ENCODE peak calls at places on chromosome 5, in nine cellular contexts. A is heart right ventricle, Q is endothelial cell of umbilical vein, U is neural progenitor cell, P is IMR-90, I is tibial artery, J is GM12878, S is breast epithelium, V is D721Med. K is an unnamed sample.
A peak's percentile ranks its signal among the peaks of the same experiment; 100 is the strongest.

GRCh38 chr5:32443541-32444190 is 874 bp downstream of the ZFR start:
- DNase-seq in A (peak; percentile 23), Q (peak; percentile 65), U (peak; percentile 64), P (peak; percentile 25), I (no peak), J (no peak), S (peak; percentile 51), V (no peak), K (peak; percentile 86)

GRCh38 chr5:109589983-109590382 is 99.7 kb upstream of the MAN2A1 start:
- DNase-seq in A (no peak), Q (peak; percentile 2), U (peak; percentile 8), P (no peak), I (no peak), J (no peak), S (no peak), V (no peak), K (no peak)

GRCh38 chr5:53123702-53124101 is 14.1 kb upstream of the MOCS2 start:
- DNase-seq in A (no peak), Q (peak; percentile 21), U (no peak), P (peak; percentile 40), I (no peak), J (no peak), S (no peak), V (no peak), K (no peak)

GRCh38 chr5:16931334-16932110 is 4.6 kb downstream of the MYO10 start:
- DNase-seq in A (no peak), Q (peak; percentile 55), U (no peak), P (no peak), I (no peak), J (no peak), S (no peak), V (no peak), K (no peak)

GRCh38 chr5:53360811-53361210 is 119.6 kb upstream of the FST start:
- DNase-seq in A (no peak), Q (peak; percentile 27), U (no peak), P (peak; percentile 94), I (no peak), J (no peak), S (no peak), V (no peak), K (no peak)

GRCh38 chr5:76638466-76638865 is 15.3 kb upstream of the F2RL2 start:
- DNase-seq in A (no peak), Q (no peak), U (no peak), P (no peak), I (no peak), J (peak; percentile 11), S (no peak), V (no peak), K (no peak)

GRCh38 chr5:56685503-56686217 is 129.7 kb upstream of the MAP3K1 start:
- DNase-seq in A (no peak), Q (no peak), U (no peak), P (peak; percentile 28), I (no peak), J (no peak), S (no peak), V (no peak), K (no peak)

GRCh38 chr5:57692582-57693487 is 210.2 kb upstream of the ACTBL2 start:
- DNase-seq in A (peak; percentile 74), Q (peak; percentile 90), U (peak; percentile 22), P (peak; percentile 94), I (peak; percentile 82), J (no peak), S (peak; percentile 54), V (no peak), K (no peak)

GRCh38 chr5:86880785-86881492 is 263.2 kb downstream of the COX7C start:
- DNase-seq in A (peak; percentile 44), Q (peak; percentile 69), U (peak; percentile 84), P (peak; percentile 89), I (no peak), J (peak; percentile 12), S (no peak), V (peak; percentile 17), K (no peak)

GRCh38 chr5:142551242-142552067 is 134.4 kb downstream of the FGF1 start:
- DNase-seq in A (peak; percentile 34), Q (no peak), U (peak; percentile 74), P (peak; percentile 22), I (peak; percentile 23), J (no peak), S (no peak), V (no peak), K (no peak)

GRCh38 chr5:31122998-31123950 is 70.2 kb upstream of the CDH6 start:
- DNase-seq in A (no peak), Q (no peak), U (no peak), P (peak; percentile 78), I (no peak), J (no peak), S (no peak), V (no peak), K (no peak)

GRCh38 chr5:104739905-104740304 is 1177.3 kb upstream of the NUDT12 start:
- DNase-seq in A (no peak), Q (no peak), U (no peak), P (no peak), I (no peak), J (no peak), S (no peak), V (no peak), K (no peak)

GRCh38 chr5:115415143-115415491 is 118.7 kb upstream of the CCDC112 start:
- DNase-seq in A (peak; percentile 36), Q (peak; percentile 57), U (peak; percentile 29), P (peak; percentile 82), I (no peak), J (no peak), S (no peak), V (no peak), K (no peak)

GRCh38 chr5:60788863-60789513 is 55.1 kb downstream of the ELOVL7 start:
- DNase-seq in A (no peak), Q (no peak), U (no peak), P (no peak), I (no peak), J (no peak), S (no peak), V (no peak), K (no peak)

GRCh38 chr5:45399041-45399440 is 297.1 kb downstream of the HCN1 start:
- DNase-seq in A (no peak), Q (no peak), U (peak; percentile 35), P (no peak), I (no peak), J (no peak), S (no peak), V (no peak), K (no peak)

GRCh38 chr5:167754501-167754941 is 536.9 kb upstream of the WWC1 start:
- DNase-seq in A (no peak), Q (no peak), U (no peak), P (no peak), I (no peak), J (no peak), S (no peak), V (no peak), K (peak; percentile 87)

GRCh38 chr5:71589903-71590302 is 2.8 kb downstream of the MCCC2 start:
- DNase-seq in A (no peak), Q (no peak), U (no peak), P (no peak), I (no peak), J (peak; percentile 36), S (no peak), V (no peak), K (no peak)

GRCh38 chr5:33423018-33423630 is 17.6 kb upstream of the TARS1 start:
- DNase-seq in A (no peak), Q (peak; percentile 66), U (no peak), P (peak; percentile 73), I (no peak), J (no peak), S (no peak), V (no peak), K (no peak)

GRCh38 chr5:132471944-132472343 is 18.6 kb downstream of the IRF1 start:
- DNase-seq in A (no peak), Q (no peak), U (no peak), P (no peak), I (peak; percentile 14), J (no peak), S (no peak), V (no peak), K (no peak)

GRCh38 chr5:173793677-173794570 is 94.2 kb upstream of the CPEB4 start:
- DNase-seq in A (no peak), Q (no peak), U (no peak), P (no peak), I (no peak), J (no peak), S (no peak), V (no peak), K (no peak)

GRCh38 chr5:4831325-4831724 is 308.8 kb upstream of the ADAMTS16 start:
- DNase-seq in A (no peak), Q (no peak), U (no peak), P (no peak), I (no peak), J (no peak), S (no peak), V (no peak), K (no peak)

GRCh38 chr5:142743677-142744441 is 26.3 kb upstream of the ARHGAP26 start:
- DNase-seq in A (peak; percentile 68), Q (peak; percentile 82), U (no peak), P (peak; percentile 31), I (no peak), J (no peak), S (no peak), V (no peak), K (no peak)

GRCh38 chr5:64229163-64229774 is 63.6 kb downstream of the RNF180 start:
- DNase-seq in A (no peak), Q (peak; percentile 49), U (peak; percentile 53), P (peak; percentile 39), I (no peak), J (no peak), S (no peak), V (peak; percentile 39), K (no peak)
- TF ChIP-seq CTCF in A (peak; percentile 79), Q (peak; percentile 41), U (peak; percentile 82), P (peak; percentile 62), I (peak; percentile 63), J (peak; percentile 58), S (peak; percentile 38), V (peak; percentile 73), K (peak; percentile 72)

GRCh38 chr5:160421625-160422258 is at the start of gene PTTG1:
- DNase-seq in A (peak; percentile 94), Q (peak; percentile 99), U (peak; percentile 99), P (peak; percentile 96), I (peak; percentile 97), J (peak; percentile 80), S (peak; percentile 90), V (peak; percentile 41), K (peak; percentile 97)
- TF ChIP-seq CTCF in A (no peak), Q (no peak), U (no peak), P (no peak), I (no peak), J (no peak), S (no peak), V (no peak), K (no peak)

DNA sequence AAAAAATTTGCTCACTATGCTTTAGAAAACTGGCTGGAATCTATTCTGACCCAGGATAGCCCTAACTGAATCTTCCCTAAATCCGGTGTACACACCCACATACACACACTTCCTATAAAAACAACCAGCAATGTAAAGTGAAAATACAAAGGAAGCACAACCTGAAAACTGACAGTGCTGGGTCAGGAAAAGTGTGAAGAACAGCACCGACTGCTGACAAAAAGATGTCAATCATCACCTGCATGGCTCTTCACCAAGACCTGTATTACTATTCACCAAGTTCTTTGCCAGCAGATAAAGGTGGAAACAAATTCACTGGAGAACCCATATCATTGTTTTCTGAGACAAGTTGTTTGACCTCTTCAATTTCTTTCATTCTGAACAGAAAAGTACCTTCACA is 293.8 kb upstream of the GRAMD2B start:
- DNase-seq in A (no peak), Q (no peak), U (no peak), P (no peak), I (no peak), J (no peak), S (no peak), V (no peak), K (no peak)
- TF ChIP-seq CTCF in A (no peak), Q (no peak), U (no peak), P (no peak), I (no peak), J (no peak), S (no peak), V (no peak), K (no peak)

GRCh38 chr5:180088561-180088960 is 17.0 kb upstream of the RNF130 start:
- DNase-seq in A (no peak), Q (no peak), U (no peak), P (no peak), I (no peak), J (no peak), S (no peak), V (no peak), K (no peak)
- TF ChIP-seq CTCF in A (no peak), Q (no peak), U (no peak), P (no peak), I (no peak), J (no peak), S (no peak), V (no peak), K (no peak)